ENCODE peak calls at places on chromosomes 6 and 20, in nine cellular contexts. Z is stimulated activated naive B cell treated with anti-CD40 and anti-IgM and Interleukin-4, amounts not matched to agents 10 μg/mL and 1 μg/mL and 100 μg/mL, for 72 hours; P is mesendoderm; E is NCI-H1092 treated with DMSO at 0.1 percent for 48 hours; K is ELR; V is stimulated activated CD4-positive, alpha-beta T cell treated with anti-CD3 and anti-CD28 coated beads, Interleukin-15, amount 100 ng/mL, for 1 hour; F is fibroblast of lung; Y is ACHN; Q is adrenal gland. A is an unnamed sample.

GRCh38 chr6:17863971-17864754 is 123.3 kb downstream of the KIF13A start:
- DNase-seq in Z (no peak), P (peak; percentile 11), E (no peak), K (peak; percentile 98), V (no peak), F (peak; percentile 34), Y (peak; percentile 54), Q (peak; percentile 37), A (no peak)

GRCh38 chr6:71056656-71057055 is 99.8 kb upstream of the B3GAT2 start:
- DNase-seq in Z (no peak), P (no peak), E (no peak), K (no peak), V (no peak), F (no peak), Y (no peak), Q (no peak), A (no peak)

GRCh38 chr20:36830791-36831691 is 44.9 kb upstream of the TLDC2 start:
- DNase-seq in Z (no peak), P (no peak), E (no peak), K (peak; percentile 64), V (no peak), F (peak; percentile 79), Y (no peak), Q (peak; percentile 86), A (no peak)

GRCh38 chr6:163588211-163588919 is 173.8 kb downstream of the QKI start:
- DNase-seq in Z (no peak), P (no peak), E (no peak), K (peak; percentile 90), V (no peak), F (peak; percentile 74), Y (no peak), Q (no peak), A (no peak)

GRCh38 chr6:305371-306206 is 13.3 kb downstream of the DUSP22 start:
- DNase-seq in Z (no peak), P (no peak), E (no peak), K (no peak), V (no peak), F (no peak), Y (peak; percentile 59), Q (no peak), A (no peak)

GRCh38 chr20:19688031-19688806 is 69.8 kb upstream of the RIN2 start:
- DNase-seq in Z (no peak), P (peak; percentile 79), E (peak; percentile 27), K (peak; percentile 93), V (no peak), F (peak; percentile 82), Y (peak; percentile 76), Q (peak; percentile 83), A (peak; percentile 75)

GRCh38 chr6:17945111-17945510 is 42.3 kb downstream of the KIF13A start:
- DNase-seq in Z (no peak), P (no peak), E (no peak), K (peak; percentile 50), V (no peak), F (no peak), Y (no peak), Q (no peak), A (no peak)

GRCh38 chr20:36472656-36473071 is 68.7 kb upstream of the MYL9 start:
- DNase-seq in Z (no peak), P (peak; percentile 89), E (no peak), K (peak; percentile 66), V (no peak), F (no peak), Y (no peak), Q (peak; percentile 78), A (no peak)

GRCh38 chr6:76518443-76518842 is 446.0 kb upstream of the IMPG1 start:
- DNase-seq in Z (no peak), P (no peak), E (no peak), K (peak; percentile 28), V (no peak), F (no peak), Y (no peak), Q (no peak), A (no peak)

GRCh38 chr20:26208296-26209091 is 511.8 kb upstream of the ZNF337 start:
- DNase-seq in Z (no peak), P (peak; percentile 74), E (no peak), K (no peak), V (peak; percentile 46), F (no peak), Y (no peak), Q (peak; percentile 5), A (no peak)

GRCh38 chr20:62918830-62919229 is 7.5 kb downstream of the DIDO1 start:
- DNase-seq in Z (no peak), P (no peak), E (no peak), K (no peak), V (no peak), F (no peak), Y (no peak), Q (no peak), A (no peak)

GRCh38 chr20:50815162-50815989 is 20.5 kb downstream of the BCAS4 start:
- DNase-seq in Z (no peak), P (no peak), E (no peak), K (peak; percentile 70), V (no peak), F (peak; percentile 71), Y (no peak), Q (no peak), A (no peak)